ENCODE peak calls at places on chromosomes 3 and 15, in ten cellular contexts. One of them, this sample, is unnamed.

GRCh38 chr3:177447938-177448337 is 250.7 kb upstream of the TBL1XR1 start:
- DNase-seq in HS-5: no peak
- DNase-seq in NCI-H1930: no peak
- DNase-seq in NCI-H1417: no peak
- DNase-seq in EL: no peak
- DNase-seq in GM23338: no peak
- DNase-seq in NCI-H187: no peak
- DNase-seq in NCI-H345: peak
- DNase-seq in CD8-positive, alpha-beta memory T cell: no peak
- DNase-seq in Panc1: no peak
- DNase-seq in this sample: no peak

GRCh38 chr3:27467545-27467944 is 16.6 kb downstream of the SLC4A7 start:
- DNase-seq in EL: peak
- DNase-seq in Panc1: no peak
- DNase-seq in HS-5: no peak
- DNase-seq in NCI-H1417: peak
- DNase-seq in NCI-H1930: no peak
- DNase-seq in NCI-H187: no peak
- DNase-seq in NCI-H345: no peak
- DNase-seq in GM23338: peak
- DNase-seq in CD8-positive, alpha-beta memory T cell: no peak
- DNase-seq in this sample: peak

GRCh38 chr3:161409069-161409468 is 37.8 kb upstream of the SPTSSB start:
- DNase-seq in CD8-positive, alpha-beta memory T cell: no peak
- DNase-seq in GM23338: peak
- DNase-seq in HS-5: no peak
- DNase-seq in NCI-H187: no peak
- DNase-seq in NCI-H1930: peak
- DNase-seq in NCI-H345: peak
- DNase-seq in Panc1: no peak
- DNase-seq in EL: peak
- DNase-seq in NCI-H1417: peak
- DNase-seq in this sample: peak

GRCh38 chr3:141556034-141556433 is 69.2 kb downstream of the RASA2 start:
- DNase-seq in EL: peak
- DNase-seq in NCI-H1930: no peak
- DNase-seq in GM23338: no peak
- DNase-seq in HS-5: no peak
- DNase-seq in NCI-H187: no peak
- DNase-seq in CD8-positive, alpha-beta memory T cell: no peak
- DNase-seq in Panc1: no peak
- DNase-seq in NCI-H345: no peak
- DNase-seq in NCI-H1417: no peak
- DNase-seq in this sample: no peak

GRCh38 chr3:98039322-98040024 is 4.4 kb upstream of the GABRR3 start:
- DNase-seq in NCI-H1930: peak
- DNase-seq in NCI-H345: peak
- DNase-seq in GM23338: peak
- DNase-seq in HS-5: peak
- DNase-seq in NCI-H1417: peak
- DNase-seq in NCI-H187: peak
- DNase-seq in EL: peak
- DNase-seq in Panc1: peak
- DNase-seq in CD8-positive, alpha-beta memory T cell: peak
- DNase-seq in this sample: peak

GRCh38 chr3:38149701-38150100 is 11.2 kb downstream of the MYD88 start:
- DNase-seq in HS-5: no peak
- DNase-seq in GM23338: no peak
- DNase-seq in Panc1: no peak
- DNase-seq in NCI-H1417: no peak
- DNase-seq in CD8-positive, alpha-beta memory T cell: no peak
- DNase-seq in NCI-H187: no peak
- DNase-seq in EL: no peak
- DNase-seq in NCI-H345: no peak
- DNase-seq in NCI-H1930: no peak
- DNase-seq in this sample: no peak

GRCh38 chr15:71790081-71790480 is 20.3 kb upstream of the NR2E3 start:
- DNase-seq in GM23338: no peak
- DNase-seq in HS-5: no peak
- DNase-seq in NCI-H187: no peak
- DNase-seq in NCI-H1930: no peak
- DNase-seq in CD8-positive, alpha-beta memory T cell: no peak
- DNase-seq in EL: peak
- DNase-seq in NCI-H1417: no peak
- DNase-seq in Panc1: no peak
- DNase-seq in NCI-H345: no peak
- DNase-seq in this sample: no peak

GRCh38 chr3:160707187-160707789 is 30.3 kb downstream of the ARL14 start:
- DNase-seq in NCI-H345: peak
- DNase-seq in NCI-H1930: peak
- DNase-seq in CD8-positive, alpha-beta memory T cell: no peak
- DNase-seq in NCI-H1417: peak
- DNase-seq in EL: peak
- DNase-seq in HS-5: no peak
- DNase-seq in NCI-H187: peak
- DNase-seq in GM23338: peak
- DNase-seq in Panc1: peak
- DNase-seq in this sample: peak

GRCh38 chr3:122351612-122352011 is 26.6 kb downstream of the CSTA start:
- DNase-seq in NCI-H1930: no peak
- DNase-seq in EL: no peak
- DNase-seq in NCI-H187: no peak
- DNase-seq in GM23338: no peak
- DNase-seq in Panc1: no peak
- DNase-seq in HS-5: no peak
- DNase-seq in CD8-positive, alpha-beta memory T cell: no peak
- DNase-seq in NCI-H1417: no peak
- DNase-seq in NCI-H345: no peak
- DNase-seq in this sample: no peak

GRCh38 chr3:171704002-171704401 is 106.3 kb downstream of the PLD1 start:
- DNase-seq in HS-5: no peak
- DNase-seq in NCI-H345: no peak
- DNase-seq in NCI-H1930: no peak
- DNase-seq in NCI-H187: no peak
- DNase-seq in CD8-positive, alpha-beta memory T cell: peak
- DNase-seq in Panc1: no peak
- DNase-seq in EL: peak
- DNase-seq in GM23338: peak
- DNase-seq in NCI-H1417: peak
- DNase-seq in this sample: peak

This sample was measured in NCI-H146.